ENCODE peak calls at places on chromosomes 5 and 9, in seven cellular contexts. One of them, this sample, is unnamed.

GRCh38 chr5:50967388-50968039 is 301.1 kb downstream of the PARP8 start:
- DNase-seq in tibial nerve: no peak
- DNase-seq in HCT116: no peak
- DNase-seq in K562: no peak
- DNase-seq in ovary: no peak
- DNase-seq in testis: no peak
- DNase-seq in A549: no peak
- DNase-seq in this sample: no peak

GRCh38 chr5:157384971-157385709 is 74.9 kb upstream of the NIPAL4 start:
- DNase-seq in K562: no peak
- DNase-seq in testis: no peak
- DNase-seq in tibial nerve: peak
- DNase-seq in A549: peak
- DNase-seq in HCT116: no peak
- DNase-seq in ovary: no peak
- DNase-seq in this sample: peak

GRCh38 chr9:110256142-110256391 is 240 bp downstream of the TXN start:
- DNase-seq in HCT116: no peak
- DNase-seq in K562: no peak
- DNase-seq in tibial nerve: no peak
- DNase-seq in testis: no peak
- DNase-seq in ovary: no peak
- DNase-seq in A549: no peak
- DNase-seq in this sample: no peak

GRCh38 chr5:446864-447263 is 3.9 kb downstream of the EXOC3 start:
- DNase-seq in A549: peak
- DNase-seq in tibial nerve: no peak
- DNase-seq in K562: no peak
- DNase-seq in testis: peak
- DNase-seq in HCT116: peak
- DNase-seq in ovary: no peak
- DNase-seq in this sample: peak

GRCh38 chr9:98182069-98182820 is 10.2 kb downstream of the CORO2A start:
- DNase-seq in tibial nerve: no peak
- DNase-seq in A549: no peak
- DNase-seq in testis: peak
- DNase-seq in K562: peak
- DNase-seq in HCT116: no peak
- DNase-seq in ovary: no peak
- DNase-seq in this sample: no peak

GRCh38 chr5:8057764-8058163 is 188.8 kb downstream of the MTRR start:
- DNase-seq in A549: no peak
- DNase-seq in testis: peak
- DNase-seq in tibial nerve: peak
- DNase-seq in K562: peak
- DNase-seq in ovary: peak
- DNase-seq in HCT116: no peak
- DNase-seq in this sample: no peak

GRCh38 chr9:111074395-111074794 is 36.1 kb upstream of the LPAR1 start:
- DNase-seq in testis: no peak
- DNase-seq in ovary: no peak
- DNase-seq in K562: no peak
- DNase-seq in A549: no peak
- DNase-seq in HCT116: no peak
- DNase-seq in tibial nerve: no peak
- DNase-seq in this sample: no peak

GRCh38 chr9:98201749-98202148 is 9.3 kb upstream of the CORO2A start:
- DNase-seq in testis: no peak
- DNase-seq in K562: no peak
- DNase-seq in tibial nerve: no peak
- DNase-seq in HCT116: no peak
- DNase-seq in ovary: no peak
- DNase-seq in A549: no peak
- DNase-seq in this sample: no peak

GRCh38 chr5:149271717-149272558 is at the start of gene AFAP1L1:
- DNase-seq in K562: peak
- DNase-seq in HCT116: peak
- DNase-seq in A549: peak
- DNase-seq in testis: peak
- DNase-seq in ovary: peak
- DNase-seq in tibial nerve: peak
- DNase-seq in this sample: peak

GRCh38 chr5:92544042-92544441 is 1037.0 kb downstream of the NR2F1-AS1 start:
- DNase-seq in tibial nerve: no peak
- DNase-seq in testis: no peak
- DNase-seq in K562: no peak
- DNase-seq in ovary: no peak
- DNase-seq in A549: no peak
- DNase-seq in HCT116: no peak
- DNase-seq in this sample: no peak

GRCh38 chr9:132723809-132724208 is 53.5 kb downstream of the GTF3C4 start:
- DNase-seq in A549: no peak
- DNase-seq in HCT116: no peak
- DNase-seq in ovary: no peak
- DNase-seq in tibial nerve: no peak
- DNase-seq in K562: no peak
- DNase-seq in testis: no peak
- DNase-seq in this sample: no peak

GRCh38 chr9:4750021-4750673 is 9.1 kb upstream of the AK3 start:
- DNase-seq in K562: peak
- DNase-seq in tibial nerve: peak
- DNase-seq in A549: peak
- DNase-seq in ovary: no peak
- DNase-seq in testis: no peak
- DNase-seq in HCT116: no peak
- DNase-seq in this sample: no peak

GRCh38 chr5:40914835-40915234 is 5.5 kb downstream of the C7 start:
- DNase-seq in testis: no peak
- DNase-seq in HCT116: no peak
- DNase-seq in tibial nerve: no peak
- DNase-seq in A549: no peak
- DNase-seq in ovary: no peak
- DNase-seq in K562: no peak
- DNase-seq in this sample: no peak

GRCh38 chr5:90783460-90784333 is 225.1 kb downstream of the ADGRV1 start:
- DNase-seq in K562: peak
- DNase-seq in testis: peak
- DNase-seq in A549: peak
- DNase-seq in tibial nerve: peak
- DNase-seq in HCT116: peak
- DNase-seq in ovary: peak
- DNase-seq in this sample: peak

GRCh38 chr9:81986051-81986450 is 2.5 kb upstream of the SPATA31D1 start:
- DNase-seq in tibial nerve: no peak
- DNase-seq in HCT116: no peak
- DNase-seq in ovary: no peak
- DNase-seq in testis: no peak
- DNase-seq in A549: no peak
- DNase-seq in K562: no peak
- DNase-seq in this sample: no peak
- TF ChIP-seq POLR2A in tibial nerve: no peak
- TF ChIP-seq POLR2A in HCT116: no peak
- TF ChIP-seq POLR2A in ovary: no peak
- TF ChIP-seq POLR2A in testis: no peak
- TF ChIP-seq POLR2A in A549: no peak
- TF ChIP-seq POLR2A in K562: no peak
- TF ChIP-seq POLR2A in this sample: no peak

GRCh38 chr5:17218353-17219005 is 1.0 kb downstream of the BASP1 start:
- DNase-seq in tibial nerve: no peak
- DNase-seq in testis: peak
- DNase-seq in ovary: peak
- DNase-seq in HCT116: no peak
- DNase-seq in A549: no peak
- DNase-seq in K562: no peak
- DNase-seq in this sample: peak

GRCh38 chr5:17216974-17217325 is 481 bp upstream of the BASP1 start:
- DNase-seq in A549: peak
- DNase-seq in HCT116: no peak
- DNase-seq in tibial nerve: no peak
- DNase-seq in K562: no peak
- DNase-seq in testis: no peak
- DNase-seq in ovary: peak
- DNase-seq in this sample: peak

GRCh38 chr5:17219006-17219422 is 1.6 kb downstream of the BASP1 start:
- DNase-seq in A549: peak
- DNase-seq in HCT116: no peak
- DNase-seq in ovary: peak
- DNase-seq in K562: no peak
- DNase-seq in testis: peak
- DNase-seq in tibial nerve: no peak
- DNase-seq in this sample: no peak

GRCh38 chr5:17216176-17216973 is 1.1 kb upstream of the BASP1 start:
- DNase-seq in A549: peak
- DNase-seq in HCT116: peak
- DNase-seq in testis: peak
- DNase-seq in tibial nerve: peak
- DNase-seq in K562: peak
- DNase-seq in ovary: peak
- DNase-seq in this sample: peak

GRCh38 chr5:17217421-17218352 is at the start of gene BASP1:
- DNase-seq in HCT116: no peak
- DNase-seq in K562: no peak
- DNase-seq in tibial nerve: peak
- DNase-seq in ovary: peak
- DNase-seq in testis: peak
- DNase-seq in A549: peak
- DNase-seq in this sample: peak
- TF ChIP-seq POLR2A in HCT116: no peak
- TF ChIP-seq POLR2A in K562: no peak
- TF ChIP-seq POLR2A in tibial nerve: no peak
- TF ChIP-seq POLR2A in ovary: no peak
- TF ChIP-seq POLR2A in testis: no peak
- TF ChIP-seq POLR2A in A549: peak
- TF ChIP-seq POLR2A in this sample: no peak

GRCh38 chr9:105385372-105385985 is 62.4 kb upstream of the FSD1L start:
- DNase-seq in testis: peak
- DNase-seq in HCT116: no peak
- DNase-seq in A549: no peak
- DNase-seq in tibial nerve: peak
- DNase-seq in K562: no peak
- DNase-seq in ovary: no peak
- DNase-seq in this sample: no peak
- TF ChIP-seq POLR2A in testis: no peak
- TF ChIP-seq POLR2A in HCT116: no peak
- TF ChIP-seq POLR2A in A549: no peak
- TF ChIP-seq POLR2A in tibial nerve: no peak
- TF ChIP-seq POLR2A in K562: no peak
- TF ChIP-seq POLR2A in ovary: no peak
- TF ChIP-seq POLR2A in this sample: no peak

GRCh38 chr5:145129797-145130196 is 705.3 kb downstream of the PRELID2 start:
- DNase-seq in K562: no peak
- DNase-seq in A549: no peak
- DNase-seq in ovary: no peak
- DNase-seq in testis: no peak
- DNase-seq in tibial nerve: no peak
- DNase-seq in HCT116: no peak
- DNase-seq in this sample: no peak

DNA sequence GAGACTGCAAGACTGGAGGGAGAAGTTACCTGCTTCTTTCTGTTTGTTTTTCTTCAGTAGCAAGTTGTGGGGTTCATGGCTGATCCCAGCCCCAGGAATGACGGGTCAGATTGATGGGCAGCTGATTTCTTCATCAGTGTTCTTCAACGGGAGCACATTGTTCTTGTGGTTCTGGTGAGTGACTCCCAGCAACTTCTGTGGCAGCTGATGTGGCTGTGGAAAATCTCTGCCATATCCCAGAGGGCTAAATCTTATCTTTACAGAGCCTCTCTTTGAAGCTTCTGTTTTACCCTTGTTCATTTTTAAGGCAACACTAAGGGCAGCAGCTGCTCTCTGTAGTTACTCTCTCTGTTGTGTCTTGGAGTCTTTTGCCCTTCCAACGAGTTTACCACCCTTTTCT is 710.3 kb downstream of the PRELID2 start:
- DNase-seq in ovary: no peak
- DNase-seq in HCT116: no peak
- DNase-seq in testis: no peak
- DNase-seq in K562: no peak
- DNase-seq in A549: no peak
- DNase-seq in tibial nerve: no peak
- DNase-seq in this sample: no peak
- TF ChIP-seq POLR2A in ovary: no peak
- TF ChIP-seq POLR2A in HCT116: no peak
- TF ChIP-seq POLR2A in testis: no peak
- TF ChIP-seq POLR2A in K562: no peak
- TF ChIP-seq POLR2A in A549: no peak
- TF ChIP-seq POLR2A in tibial nerve: no peak
- TF ChIP-seq POLR2A in this sample: no peak

GRCh38 chr9:34590376-34591090 is 1.0 kb upstream of the CNTFR start:
- DNase-seq in A549: no peak
- DNase-seq in tibial nerve: no peak
- DNase-seq in HCT116: no peak
- DNase-seq in ovary: no peak
- DNase-seq in K562: no peak
- DNase-seq in testis: no peak
- DNase-seq in this sample: peak
- TF ChIP-seq POLR2A in A549: no peak
- TF ChIP-seq POLR2A in tibial nerve: no peak
- TF ChIP-seq POLR2A in HCT116: no peak
- TF ChIP-seq POLR2A in ovary: no peak
- TF ChIP-seq POLR2A in K562: no peak
- TF ChIP-seq POLR2A in testis: no peak
- TF ChIP-seq POLR2A in this sample: no peak

DNA sequence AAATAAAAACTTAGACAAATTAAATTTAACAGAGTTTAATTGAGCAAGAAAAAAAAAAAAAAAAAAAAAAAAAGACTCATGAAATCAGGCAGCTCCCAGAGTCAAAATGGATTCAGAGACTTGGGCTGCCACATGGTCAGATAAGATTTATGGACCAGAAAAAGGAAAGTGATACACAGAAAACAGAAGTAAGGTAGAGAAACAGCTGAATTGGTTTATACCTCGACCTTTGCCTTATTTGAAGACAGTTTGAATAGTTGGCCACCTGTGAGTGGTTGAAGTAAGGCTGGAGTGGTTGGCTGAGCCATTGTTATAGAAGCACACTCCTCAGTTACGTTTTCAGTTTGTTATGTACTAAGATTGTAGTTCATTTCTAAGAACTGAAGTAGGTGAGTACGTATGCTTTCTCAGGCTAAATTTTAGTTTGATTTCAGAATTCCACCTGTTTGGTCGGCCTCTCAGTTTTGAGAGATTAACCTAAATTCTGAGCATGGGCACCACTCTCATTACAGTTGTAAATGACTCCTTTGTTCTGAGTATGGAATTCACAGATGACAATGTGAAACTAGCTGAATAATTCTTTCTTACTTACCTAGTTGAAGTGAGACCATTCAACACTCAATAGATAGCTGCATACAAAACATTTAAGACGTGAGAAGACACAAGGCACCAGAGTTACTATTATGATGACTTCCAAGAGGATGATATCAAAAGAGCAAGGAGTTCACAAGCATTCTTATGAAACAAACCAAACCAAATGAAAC is 149.0 kb downstream of the AOPEP start:
- DNase-seq in HCT116: no peak
- DNase-seq in tibial nerve: no peak
- DNase-seq in K562: no peak
- DNase-seq in ovary: no peak
- DNase-seq in testis: no peak
- DNase-seq in A549: no peak
- DNase-seq in this sample: no peak
- TF ChIP-seq POLR2A in HCT116: no peak
- TF ChIP-seq POLR2A in tibial nerve: no peak
- TF ChIP-seq POLR2A in K562: no peak
- TF ChIP-seq POLR2A in ovary: no peak
- TF ChIP-seq POLR2A in testis: no peak
- TF ChIP-seq POLR2A in A549: no peak
- TF ChIP-seq POLR2A in this sample: no peak

This sample was measured in lower leg skin.